ENCODE peak calls at places on chromosome 18, in ten cellular contexts. O is body of pancreas; Z is naive thymus-derived CD4-positive, alpha-beta T cell; I is brain microvascular endothelial cell; M is K562; W is neuronal stem cell; P is CD8-positive, alpha-beta T cell; E is GM23338; C is lower lobe of right lung; K is stomach. H is an unnamed sample.

GRCh38 chr18:5073026-5073944 is 123.8 kb downstream of the AKAIN1 start:
- DNase-seq in O (peak; percentile 40), M (peak; percentile 47), Z (no peak), P (no peak), C (no peak), E (peak; percentile 81), W (peak; percentile 35), K (no peak), I (peak; percentile 2), H (no peak)

GRCh38 chr18:75376004-75376403 is 51.5 kb downstream of the SMIM21 start:
- DNase-seq in Z (no peak), O (no peak), M (no peak), W (no peak), P (no peak), K (no peak), I (no peak), C (no peak), E (no peak), H (no peak)

GRCh38 chr18:21489119-21489750 is 111.3 kb downstream of the ESCO1 start:
- DNase-seq in O (peak; percentile 53), M (peak; percentile 71), Z (no peak), E (peak; percentile 90), I (peak; percentile 52), W (peak; percentile 30), C (no peak), K (peak; percentile 45), P (no peak), H (peak; percentile 32)

GRCh38 chr18:49563130-49563540 is 1.3 kb downstream of the LIPG start:
- DNase-seq in C (no peak), K (no peak), O (no peak), M (no peak), E (no peak), W (no peak), P (no peak), Z (no peak), I (no peak), H (peak; percentile 39)

GRCh38 chr18:59446012-59446411 is 86.9 kb upstream of the LMAN1 start:
- DNase-seq in Z (no peak), I (peak; percentile 44), C (no peak), W (peak; percentile 23), E (peak; percentile 62), M (no peak), P (no peak), O (no peak), K (no peak), H (peak; percentile 23)

GRCh38 chr18:54765636-54766035 is 62.6 kb upstream of the RAB27B start:
- DNase-seq in O (peak; percentile 13), K (no peak), I (no peak), W (no peak), P (no peak), Z (no peak), E (no peak), C (no peak), M (no peak), H (no peak)

GRCh38 chr18:21000667-21001066 is 110.9 kb downstream of the ROCK1 start:
- DNase-seq in Z (no peak), C (no peak), K (no peak), O (no peak), P (no peak), E (no peak), M (no peak), W (no peak), I (no peak), H (peak; percentile 14)

GRCh38 chr18:39835303-39836030 is 2119.6 kb upstream of the PIK3C3 start:
- DNase-seq in M (no peak), E (peak; percentile 35), C (no peak), I (peak; percentile 21), W (no peak), K (no peak), P (no peak), O (no peak), Z (no peak), H (peak; percentile 72)

DNA sequence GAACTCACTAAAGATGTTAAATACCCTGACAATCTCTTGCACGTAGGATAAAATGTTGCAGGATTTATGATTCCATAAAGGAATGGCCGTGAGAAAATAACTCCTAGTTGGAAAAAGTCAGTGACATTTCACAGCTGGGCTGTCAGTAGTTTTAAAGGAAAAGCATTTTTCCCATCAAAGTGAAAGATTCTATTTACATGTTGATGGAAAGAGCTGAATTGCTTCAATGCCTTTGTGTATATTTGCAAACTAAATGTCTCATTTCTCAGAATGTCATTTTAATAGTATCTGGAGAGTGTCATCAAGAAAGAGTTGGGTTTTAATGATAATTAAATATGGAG is 36.6 kb downstream of the MBP start:
- DNase-seq in M (no peak), K (no peak), Z (no peak), E (no peak), I (no peak), P (no peak), O (no peak), C (no peak), W (no peak), H (no peak)
- H3K4me3 ChIP-seq in M (no peak overlapping the region), K (no peak overlapping the region), Z (no peak overlapping the region), E (no peak overlapping the region), I (no peak overlapping the region), P (no peak overlapping the region), O (no peak overlapping the region), C (no peak overlapping the region), W (no peak overlapping the region), H (no peak overlapping the region)

GRCh38 chr18:13616525-13617035 is 109.8 kb downstream of the FAM210A start:
- DNase-seq in C (no peak), M (no peak), K (no peak), W (no peak), O (no peak), Z (peak; percentile 18), P (peak; percentile 42), E (no peak), I (no peak), H (no peak)

GRCh38 chr18:13614701-13615288 is 111.6 kb downstream of the FAM210A start:
- DNase-seq in K (no peak), Z (peak; percentile 52), P (peak; percentile 70), C (no peak), M (no peak), W (no peak), I (no peak), E (no peak), O (peak; percentile 17), H (no peak)

GRCh38 chr18:13615432-13615861 is 110.9 kb downstream of the FAM210A start:
- DNase-seq in Z (peak; percentile 19), M (no peak), K (no peak), W (no peak), P (peak; percentile 47), I (peak; percentile 40), E (no peak), C (no peak), O (no peak), H (no peak)

GRCh38 chr18:13614318-13614643 is 112.1 kb downstream of the FAM210A start:
- DNase-seq in W (no peak), O (no peak), I (no peak), E (no peak), M (no peak), C (no peak), Z (no peak), K (no peak), P (no peak), H (no peak)

DNA sequence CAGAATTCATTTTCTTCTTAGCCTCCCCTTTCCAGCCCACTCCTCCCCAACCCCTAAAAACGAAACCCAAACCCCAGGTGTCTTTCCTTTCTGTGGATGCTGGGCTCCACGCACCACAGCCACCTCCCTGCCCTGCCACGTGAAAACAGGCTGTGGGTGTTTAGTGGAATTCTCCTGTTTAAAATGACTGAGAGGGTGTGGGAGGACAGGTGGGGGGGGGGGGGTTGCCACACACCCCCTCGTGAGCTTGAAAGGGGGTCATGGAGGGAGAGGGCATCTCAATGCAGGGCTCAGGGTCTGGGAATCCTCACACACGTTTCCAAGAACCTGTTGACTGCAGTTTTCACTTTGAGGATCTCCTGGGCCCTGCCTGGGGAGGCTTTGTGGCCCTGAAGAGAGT is 110.3 kb downstream of the FAM210A start:
- DNase-seq in W (no peak), E (no peak), C (no peak), K (no peak), I (no peak), M (no peak), Z (no peak), P (peak; percentile 42), O (no peak), H (no peak)
- H3K4me3 ChIP-seq in W (no peak overlapping the region), E (no peak overlapping the region), C (no peak overlapping the region), K (no peak overlapping the region), I (no peak overlapping the region), M (no peak overlapping the region), Z (no peak overlapping the region), P (no peak overlapping the region), O (no peak overlapping the region), H (no peak overlapping the region)

DNA sequence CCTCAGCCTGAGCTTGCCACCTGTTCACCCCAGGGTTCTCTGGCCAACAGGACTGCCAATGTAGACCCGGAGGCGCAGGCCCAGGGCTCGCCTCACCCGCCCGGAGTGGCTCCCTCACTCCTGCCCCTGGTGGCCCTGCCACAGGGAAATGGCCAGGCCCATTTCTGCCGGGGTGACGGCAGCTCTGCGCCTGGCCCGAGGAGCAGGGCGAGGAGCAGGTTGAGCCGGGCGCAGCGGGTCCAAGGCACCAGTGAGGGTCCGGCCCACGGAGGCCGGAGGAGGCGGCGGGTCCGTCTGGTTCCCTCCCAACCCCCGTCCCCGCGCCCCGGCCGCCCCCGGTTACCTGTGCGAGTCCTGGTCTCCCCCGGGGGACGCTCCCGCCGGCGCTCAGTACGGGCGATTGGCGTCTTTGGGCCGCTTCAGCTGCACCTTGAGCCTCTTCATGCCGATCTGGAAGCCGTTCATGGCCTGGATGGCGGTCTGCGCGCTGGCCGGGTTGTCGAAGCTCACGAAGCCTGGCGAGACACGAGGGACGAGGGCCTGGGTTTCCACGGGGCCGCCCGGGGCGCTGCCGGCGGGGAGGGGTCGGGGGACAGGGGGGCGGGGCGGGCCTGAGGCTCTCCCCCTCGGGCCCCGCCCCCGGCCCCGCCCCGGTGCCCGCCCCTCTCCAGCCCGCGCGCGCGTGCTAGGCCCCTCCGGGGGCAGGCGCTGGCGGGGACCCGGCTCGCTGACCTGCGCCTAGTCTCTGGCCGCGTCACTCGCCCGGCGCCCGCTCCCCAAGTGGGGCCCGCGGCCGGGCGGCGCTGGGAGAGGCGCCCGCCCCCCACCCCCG is 312.0 kb downstream of the CELF4 start:
- DNase-seq in I (no peak), Z (no peak), O (peak; percentile 65), C (peak; percentile 52), M (peak; percentile 100), W (peak; percentile 67), E (peak; percentile 85), K (peak; percentile 63), P (no peak), H (no peak)
- H3K4me3 ChIP-seq in I (peak overlapping the region; percentile 27), Z (no peak overlapping the region), O (peak overlapping the region; percentile 8), C (peak overlapping the region; percentile 50), M (peak overlapping the region; percentile 36), W (peak overlapping the region; percentile 93), E (peak overlapping the region; percentile 78), K (peak overlapping the region; percentile 61), P (no peak overlapping the region), H (no peak overlapping the region)

GRCh38 chr18:25457196-25457595 is 105.2 kb upstream of the ZNF521 start:
- DNase-seq in I (no peak), P (no peak), W (no peak), O (no peak), M (no peak), K (no peak), C (no peak), Z (no peak), E (no peak), H (peak; percentile 63)

GRCh38 chr18:25454270-25454659 is 102.3 kb upstream of the ZNF521 start:
- DNase-seq in W (no peak), I (no peak), E (no peak), O (no peak), K (no peak), P (no peak), Z (no peak), M (no peak), C (no peak), H (no peak)

GRCh38 chr18:25454728-25455127 is 102.8 kb upstream of the ZNF521 start:
- DNase-seq in C (no peak), W (no peak), K (no peak), Z (no peak), I (no peak), M (no peak), P (no peak), O (no peak), E (no peak), H (no peak)

GRCh38 chr18:25457636-25458035 is 105.7 kb upstream of the ZNF521 start:
- DNase-seq in W (no peak), E (no peak), P (no peak), C (no peak), Z (no peak), I (no peak), K (no peak), M (no peak), O (no peak), H (peak; percentile 54)

GRCh38 chr18:25456284-25456683 is 104.3 kb upstream of the ZNF521 start:
- DNase-seq in C (no peak), I (no peak), E (peak; percentile 21), K (no peak), P (no peak), M (no peak), W (no peak), Z (no peak), O (no peak), H (no peak)
- H3K4me3 ChIP-seq in C (no peak overlapping the region), I (no peak overlapping the region), E (no peak overlapping the region), K (no peak overlapping the region), P (no peak overlapping the region), M (no peak overlapping the region), W (no peak overlapping the region), Z (no peak overlapping the region), O (no peak overlapping the region), H (no peak overlapping the region)